ENCODE peak calls at places on chromosome 11, in nine cellular contexts. D, W, O, Z, E, U, H, F and Y are unnamed samples.

GRCh38 chr11:63445720-63446119 is 45.2 kb downstream of the PLAAT5 start:
- DNase-seq in H (no peak), Z (peak; percentile 42), D (peak; percentile 2), E (no peak), O (peak; percentile 12), W (no peak), U (no peak), F (no peak), Y (no peak)

GRCh38 chr11:119800171-119800570 is 71.2 kb upstream of the NECTIN1 start:
- DNase-seq in D (no peak), H (no peak), F (no peak), U (no peak), Z (no peak), W (no peak), E (no peak), O (no peak), Y (no peak)

GRCh38 chr11:47183969-47184368 is 2.3 kb downstream of the PACSIN3 start:
- DNase-seq in U (no peak), H (no peak), E (no peak), Z (no peak), D (no peak), F (no peak), W (no peak), O (no peak), Y (no peak)

GRCh38 chr11:130159657-130160459 is at the start of gene ST14:
- DNase-seq in E (peak; percentile 81), F (peak; percentile 76), D (no peak), H (no peak), Z (no peak), W (peak; percentile 89), U (peak; percentile 58), O (no peak), Y (no peak)

GRCh38 chr11:17460406-17460805 is 16.2 kb downstream of the ABCC8 start:
- DNase-seq in W (no peak), U (no peak), H (no peak), E (no peak), O (no peak), F (no peak), D (no peak), Z (no peak), Y (no peak)

GRCh38 chr11:111736191-111736590 is 30.0 kb downstream of the PPP2R1B start:
- DNase-seq in H (no peak), O (peak; percentile 88), U (no peak), Z (peak; percentile 80), W (no peak), E (no peak), D (peak; percentile 75), F (no peak), Y (no peak)

GRCh38 chr11:913043-913442 is 2.4 kb upstream of the CHID1 start:
- DNase-seq in Z (no peak), D (no peak), F (no peak), W (no peak), H (no peak), E (no peak), O (no peak), U (no peak), Y (no peak)

GRCh38 chr11:47241740-47242400 is 6.7 kb downstream of the ACP2 start:
- DNase-seq in W (no peak), F (no peak), D (no peak), O (peak; percentile 62), Z (peak; percentile 23), H (no peak), E (no peak), U (no peak), Y (no peak)

GRCh38 chr11:15101072-15101701 is 13.5 kb upstream of the INSC start:
- DNase-seq in Z (peak; percentile 73), O (peak; percentile 70), W (peak; percentile 74), E (no peak), D (peak; percentile 83), U (peak; percentile 81), H (peak; percentile 57), F (peak; percentile 58), Y (no peak)

GRCh38 chr11:1053121-1053901 is 16.8 kb upstream of the MUC6 start:
- DNase-seq in Z (no peak), O (peak; percentile 5), D (no peak), F (no peak), E (no peak), U (no peak), W (no peak), H (no peak), Y (no peak)

GRCh38 chr11:598005-598680 is 17.6 kb downstream of the IRF7 start:
- DNase-seq in W (no peak), F (no peak), D (no peak), Z (no peak), H (no peak), O (no peak), U (no peak), E (no peak), Y (no peak)

GRCh38 chr11:17280494-17281127 is 4.1 kb downstream of the NUCB2 start:
- DNase-seq in H (no peak), F (no peak), D (peak; percentile 56), E (no peak), Z (peak; percentile 21), W (no peak), U (no peak), O (peak; percentile 50), Y (no peak)

GRCh38 chr11:17736921-17737817 is 2.6 kb downstream of the KCNC1 start:
- DNase-seq in Z (no peak), W (no peak), E (peak; percentile 49), D (no peak), U (no peak), H (no peak), F (no peak), O (no peak), Y (no peak)

GRCh38 chr11:84137960-84138359 is 851.8 kb upstream of the CCDC90B start:
- DNase-seq in D (no peak), H (no peak), W (no peak), O (no peak), E (no peak), F (no peak), Z (no peak), U (no peak), Y (no peak)

GRCh38 chr11:65477271-65478029 is 21.4 kb upstream of the MALAT1 start:
- DNase-seq in E (peak; percentile 98), Z (peak; percentile 92), D (peak; percentile 89), O (peak; percentile 95), H (peak; percentile 95), W (peak; percentile 97), F (peak; percentile 97), U (peak; percentile 95), Y (no peak)
- TF ChIP-seq CTCF in E (peak; percentile 23), Z (no peak), D (no peak), O (no peak), H (no peak), W (no peak), F (no peak), U (no peak), Y (no peak)

DNA sequence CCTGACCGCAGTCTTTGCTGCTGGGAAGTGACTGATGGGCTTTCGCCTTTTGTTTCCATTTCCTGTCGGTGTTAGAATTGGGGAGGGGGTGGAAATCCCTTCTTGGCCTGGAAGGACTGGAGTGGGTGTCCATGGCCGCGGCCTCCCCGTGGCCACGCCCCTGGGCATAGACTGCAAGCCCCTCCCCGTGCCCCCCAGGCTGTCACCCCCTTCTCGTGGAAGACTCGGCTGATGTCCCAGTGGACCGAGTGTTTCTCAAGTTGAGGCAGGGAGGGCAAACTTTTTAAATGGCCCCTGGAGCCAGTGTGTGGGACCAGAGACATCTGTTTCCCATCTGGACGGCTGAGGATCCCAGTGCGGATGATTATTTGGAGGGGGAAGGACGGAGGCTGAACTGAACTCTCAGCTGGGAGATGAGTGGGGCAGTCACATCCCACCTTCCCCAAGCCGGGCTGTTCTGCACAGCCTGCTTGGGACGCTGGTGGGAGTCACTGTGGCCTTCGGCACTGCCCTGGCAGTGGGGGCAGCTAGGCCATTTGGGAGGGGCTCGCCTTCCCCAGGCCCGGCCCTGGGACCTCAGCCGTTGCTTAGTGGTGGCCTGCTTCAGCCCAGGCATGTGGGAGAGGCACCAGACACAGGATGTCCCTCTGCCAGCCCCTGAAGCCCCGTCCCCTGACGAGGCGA is 1.6 kb downstream of the CD81 start:
- DNase-seq in H (no peak), D (peak; percentile 83), E (no peak), U (peak; percentile 29), Z (peak; percentile 69), O (peak; percentile 89), F (no peak), W (peak; percentile 44), Y (peak; percentile 56)
- H3K4me3 ChIP-seq in H (peak overlapping the region; percentile 100), D (peak overlapping the region; percentile 97), E (peak overlapping the region; percentile 100), U (peak overlapping the region; percentile 98), Z (peak overlapping the region; percentile 100), O (peak overlapping the region; percentile 97), F (peak overlapping the region; percentile 81), W (peak overlapping the region; percentile 98), Y (peak overlapping the region; percentile 98)

GRCh38 chr11:58963551-58964075 is 24.3 kb downstream of the GLYATL1 start:
- DNase-seq in U (peak; percentile 81), D (peak; percentile 82), F (no peak), H (peak; percentile 53), E (peak; percentile 62), W (peak; percentile 65), Z (peak; percentile 59), O (peak; percentile 65), Y (peak; percentile 26)
- TF ChIP-seq CTCF in U (peak; percentile 47), D (peak; percentile 29), F (no peak), H (no peak), E (no peak), W (no peak), Z (peak; percentile 19), O (peak; percentile 42), Y (peak; percentile 17)

GRCh38 chr11:121338536-121338935 is 46.0 kb downstream of the SC5D start:
- DNase-seq in Z (no peak), E (no peak), O (no peak), F (no peak), D (no peak), W (no peak), H (no peak), U (no peak), Y (no peak)

GRCh38 chr11:121337740-121338272 is 45.2 kb downstream of the SC5D start:
- DNase-seq in F (no peak), H (no peak), E (no peak), Z (no peak), U (no peak), D (no peak), O (no peak), W (no peak), Y (no peak)

GRCh38 chr11:121337078-121337477 is 44.5 kb downstream of the SC5D start:
- DNase-seq in O (no peak), E (no peak), Z (no peak), D (no peak), F (no peak), H (no peak), W (no peak), U (no peak), Y (no peak)

GRCh38 chr11:121334973-121335711 is 42.6 kb downstream of the SC5D start:
- DNase-seq in H (no peak), W (no peak), E (no peak), D (peak; percentile 3), F (no peak), U (no peak), Z (no peak), O (peak; percentile 3), Y (no peak)

DNA sequence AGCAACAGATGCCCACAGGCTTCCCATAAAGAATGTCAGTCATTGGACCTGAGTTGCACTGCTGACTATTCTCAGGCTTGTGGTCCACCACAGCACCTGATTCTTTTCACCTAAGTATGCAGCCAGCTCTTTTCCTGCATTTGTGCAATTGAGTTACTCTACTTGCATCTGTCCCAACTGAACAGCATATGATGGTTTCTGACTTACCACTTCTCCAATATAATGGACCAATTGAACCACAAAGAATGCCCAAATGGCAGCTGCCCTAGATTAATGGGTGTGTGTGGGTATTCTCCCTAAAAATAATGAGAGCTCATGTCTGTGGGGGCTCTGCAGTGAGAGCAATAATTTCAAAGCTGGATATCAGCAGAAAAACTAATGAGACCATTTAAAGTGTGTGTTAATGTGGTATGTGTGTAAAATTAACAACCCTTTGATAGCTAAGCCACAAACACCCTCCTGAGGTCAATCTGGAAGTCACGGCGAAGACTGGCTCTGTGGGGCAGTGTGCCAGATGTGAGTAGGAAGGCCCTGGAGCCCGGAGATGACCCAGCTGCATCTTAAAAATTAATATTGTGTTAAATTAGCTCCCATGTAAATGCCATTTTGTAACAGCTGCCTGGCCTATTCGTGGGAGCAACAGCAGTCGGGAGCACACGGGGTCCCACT is 43.8 kb downstream of the SC5D start:
- DNase-seq in F (no peak), H (no peak), Z (no peak), O (no peak), D (no peak), E (no peak), U (no peak), W (no peak), Y (no peak)
- H3K4me3 ChIP-seq in F (no peak overlapping the region), H (no peak overlapping the region), Z (no peak overlapping the region), O (no peak overlapping the region), D (no peak overlapping the region), E (no peak overlapping the region), U (no peak overlapping the region), W (no peak overlapping the region), Y (no peak overlapping the region)